ENCODE peak calls at places on chromosomes 7 and 10, in four cellular contexts. L, C, R and P are unnamed samples.

GRCh38 chr10:6146921-6147320 is 55.8 kb upstream of the PFKFB3 start:
- DNase-seq in C (no peak), R (no peak), L (no peak), P (no peak)

GRCh38 chr10:71747039-71747807 is 26.1 kb downstream of the VSIR start:
- DNase-seq in L (no peak), R (no peak), C (no peak), P (no peak)

GRCh38 chr7:21912305-21912704 is 33.4 kb downstream of the CDCA7L start:
- DNase-seq in L (no peak), C (no peak), R (peak; percentile 71), P (no peak)

GRCh38 chr7:120792861-120793130 is 65.1 kb downstream of the TSPAN12 start:
- DNase-seq in L (no peak), C (no peak), R (no peak), P (no peak)

GRCh38 chr10:13684813-13685511 is 98.2 kb downstream of the PRPF18 start:
- DNase-seq in R (no peak), L (no peak), C (no peak), P (no peak)

GRCh38 chr7:71665716-71666115 is 533.8 kb downstream of the GALNT17 start:
- DNase-seq in R (no peak), C (no peak), L (no peak), P (no peak)

GRCh38 chr10:66784796-66785195 is 141.0 kb upstream of the LRRTM3 start:
- DNase-seq in R (no peak), L (no peak), C (no peak), P (no peak)

GRCh38 chr10:133309111-133309719 is 501 bp downstream of the ZNF511 start:
- DNase-seq in R (peak; percentile 37), L (peak; percentile 83), C (peak; percentile 84), P (peak; percentile 98)

GRCh38 chr7:139987691-139988516 is 74.8 kb downstream of the PARP12 start:
- DNase-seq in R (no peak), L (no peak), C (no peak), P (no peak)

GRCh38 chr7:22563115-22563514 is 63.1 kb upstream of the STEAP1B start:
- DNase-seq in L (peak; percentile 13), R (no peak), C (no peak), P (no peak)

GRCh38 chr7:91181949-91182348 is 82.3 kb upstream of the FZD1 start:
- DNase-seq in R (no peak), C (no peak), L (no peak), P (no peak)

GRCh38 chr7:107860981-107861652 is 29.9 kb upstream of the DLD start:
- DNase-seq in C (no peak), R (peak; percentile 19), L (no peak), P (no peak)

GRCh38 chr7:102306916-102307677 is 20.4 kb downstream of the SH2B2 start:
- DNase-seq in C (no peak), R (no peak), L (peak; percentile 98), P (peak; percentile 83)

GRCh38 chr7:317643-318405 is 27.9 kb downstream of the FOXL3 start:
- DNase-seq in C (no peak), L (no peak), R (no peak), P (no peak)

DNA sequence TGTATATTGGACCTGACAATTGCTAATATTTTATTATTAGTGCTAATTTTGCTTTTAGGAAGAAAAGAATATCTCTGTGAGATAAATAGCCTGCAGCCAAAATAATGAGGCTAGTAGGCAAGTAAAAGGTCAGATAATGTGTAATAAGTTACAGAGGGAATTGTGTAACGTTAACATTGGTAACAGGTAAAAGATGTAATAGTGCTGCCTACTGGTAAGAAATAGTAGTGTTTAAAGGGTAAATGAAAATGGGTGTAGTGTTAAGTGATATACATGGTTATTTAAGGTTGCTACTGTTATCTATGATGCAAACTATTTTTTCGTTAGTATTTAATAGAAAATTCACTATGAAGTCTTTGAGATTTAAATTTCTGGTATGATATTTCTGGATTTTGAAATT is 9.2 kb upstream of the FOXP2 start:
- DNase-seq in C (peak; percentile 14), L (no peak), R (no peak), P (no peak)
- TF ChIP-seq CTCF in C (no peak), L (peak; percentile 57), R (peak; percentile 17), P (peak; percentile 30)

DNA sequence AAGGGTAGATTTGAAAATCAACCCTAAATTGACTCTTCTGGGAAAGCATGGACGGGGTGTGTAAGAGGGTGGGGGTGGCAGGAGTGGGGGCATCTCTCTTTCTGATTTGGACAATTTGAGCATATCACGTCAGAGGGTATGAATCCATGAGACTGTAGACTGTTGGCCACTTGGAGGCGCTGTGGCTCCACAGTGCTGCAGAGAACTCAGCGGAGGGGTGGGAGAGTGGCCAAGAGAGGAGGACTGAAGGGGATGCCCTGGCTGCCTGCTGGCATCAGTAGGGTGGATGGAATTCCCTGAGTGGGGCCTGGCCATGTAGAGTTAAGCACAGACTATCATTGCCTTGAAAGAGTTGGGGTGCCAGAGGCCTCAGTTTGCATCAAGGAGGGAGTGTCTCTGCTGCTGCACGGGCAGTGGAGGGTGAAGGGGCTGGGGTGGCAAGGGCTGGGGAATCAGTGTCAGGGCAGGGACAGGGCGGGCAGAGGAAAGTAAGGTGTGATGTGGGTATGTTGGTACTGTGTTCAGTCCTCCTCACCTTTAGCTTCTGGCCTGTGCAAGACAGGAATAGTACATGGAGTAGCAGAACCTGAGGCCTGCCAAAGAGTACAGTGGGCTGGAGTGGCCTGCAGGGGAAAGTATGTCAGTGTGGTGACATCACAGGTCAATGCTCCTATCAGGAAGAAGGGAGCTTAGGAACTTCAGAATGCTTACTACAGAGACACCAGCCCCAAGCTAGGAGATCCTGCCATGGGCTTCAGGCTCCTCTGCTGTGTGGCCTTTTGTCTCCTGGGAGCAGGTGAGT is 133.5 kb upstream of the PRSS58 start:
- DNase-seq in R (no peak), C (no peak), L (no peak), P (peak; percentile 24)
- TF ChIP-seq CTCF in R (peak; percentile 38), C (no peak), L (peak; percentile 64), P (peak; percentile 23)

DNA sequence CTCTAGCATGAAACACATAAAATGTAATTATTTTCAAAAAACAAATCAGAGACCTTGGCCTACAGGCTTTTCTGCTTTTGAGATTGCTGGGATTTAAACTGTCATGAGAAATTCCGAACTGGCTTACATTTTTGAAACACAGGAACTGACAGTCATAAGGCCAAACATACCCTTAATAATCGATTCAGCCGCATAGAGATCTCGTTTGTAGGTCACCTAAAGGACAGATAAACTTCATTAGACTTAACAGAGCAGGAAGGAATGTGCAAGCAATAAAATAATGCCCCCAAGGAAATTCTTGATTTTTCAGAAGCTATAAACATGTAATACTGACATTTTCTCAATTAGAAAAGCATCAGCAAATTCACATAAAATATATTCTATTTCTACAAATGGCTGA is 120.1 kb downstream of the CRPPA start:
- DNase-seq in C (no peak), R (no peak), L (no peak), P (no peak)
- TF ChIP-seq CTCF in C (no peak), R (no peak), L (no peak), P (no peak)

GRCh38 chr7:76383089-76383944 is 24.5 kb upstream of the YWHAG start:
- DNase-seq in C (no peak), L (no peak), R (no peak), P (no peak)
- TF ChIP-seq CTCF in C (no peak), L (no peak), R (no peak), P (no peak)